ENCODE peak calls at places on chromosomes 16 and 17, in four cellular contexts. One of them, this sample, is unnamed.

GRCh38 chr16:2213817-2214720 is 571 bp downstream of the PGP start:
- DNase-seq in astrocyte of the spinal cord: no peak
- DNase-seq in sigmoid colon: no peak
- DNase-seq in dorsolateral prefrontal cortex: no peak
- DNase-seq in this sample: no peak

GRCh38 chr16:3518983-3519343 is 18.2 kb downstream of the CLUAP1 start:
- DNase-seq in astrocyte of the spinal cord: no peak
- DNase-seq in sigmoid colon: peak
- DNase-seq in dorsolateral prefrontal cortex: no peak
- DNase-seq in this sample: no peak

GRCh38 chr16:64412578-64413280 is 709.1 kb downstream of the CDH11 start:
- DNase-seq in astrocyte of the spinal cord: peak
- DNase-seq in sigmoid colon: no peak
- DNase-seq in dorsolateral prefrontal cortex: peak
- DNase-seq in this sample: peak

GRCh38 chr16:22786691-22787090 is 27.3 kb upstream of the HS3ST2 start:
- DNase-seq in astrocyte of the spinal cord: no peak
- DNase-seq in sigmoid colon: no peak
- DNase-seq in dorsolateral prefrontal cortex: no peak
- DNase-seq in this sample: no peak

GRCh38 chr16:915546-915945 is 55.2 kb downstream of the LMF1 start:
- DNase-seq in astrocyte of the spinal cord: no peak
- DNase-seq in sigmoid colon: no peak
- DNase-seq in dorsolateral prefrontal cortex: no peak
- DNase-seq in this sample: no peak

GRCh38 chr17:65552214-65552613 is 9.2 kb downstream of the AXIN2 start:
- DNase-seq in astrocyte of the spinal cord: no peak
- DNase-seq in sigmoid colon: no peak
- DNase-seq in dorsolateral prefrontal cortex: no peak
- DNase-seq in this sample: peak

GRCh38 chr16:17404903-17405691 is 65.7 kb downstream of the XYLT1 start:
- DNase-seq in astrocyte of the spinal cord: peak
- DNase-seq in sigmoid colon: peak
- DNase-seq in dorsolateral prefrontal cortex: peak
- DNase-seq in this sample: peak

GRCh38 chr16:10362077-10362863 is 23.6 kb upstream of the ATF7IP2 start:
- DNase-seq in astrocyte of the spinal cord: no peak
- DNase-seq in sigmoid colon: no peak
- DNase-seq in dorsolateral prefrontal cortex: no peak
- DNase-seq in this sample: no peak

GRCh38 chr16:53881371-53881770 is 177.4 kb downstream of the FTO start:
- DNase-seq in astrocyte of the spinal cord: peak
- DNase-seq in sigmoid colon: no peak
- DNase-seq in dorsolateral prefrontal cortex: no peak
- DNase-seq in this sample: peak

GRCh38 chr17:41026668-41027471 is at the start of gene KRTAP1-5:
- DNase-seq in astrocyte of the spinal cord: peak
- DNase-seq in sigmoid colon: no peak
- DNase-seq in dorsolateral prefrontal cortex: no peak
- DNase-seq in this sample: peak

GRCh38 chr17:45785373-45786193 is 1.5 kb downstream of the CRHR1 start:
- DNase-seq in astrocyte of the spinal cord: no peak
- DNase-seq in sigmoid colon: no peak
- DNase-seq in dorsolateral prefrontal cortex: no peak
- DNase-seq in this sample: no peak

GRCh38 chr17:45646288-45646988 is 137.7 kb upstream of the CRHR1 start:
- DNase-seq in astrocyte of the spinal cord: no peak
- DNase-seq in sigmoid colon: no peak
- DNase-seq in dorsolateral prefrontal cortex: no peak
- DNase-seq in this sample: no peak

GRCh38 chr17:77240976-77241375 is 100.2 kb downstream of the SEC14L1 start:
- DNase-seq in astrocyte of the spinal cord: no peak
- DNase-seq in sigmoid colon: no peak
- DNase-seq in dorsolateral prefrontal cortex: no peak
- DNase-seq in this sample: no peak

GRCh38 chr17:51820252-51820651 is 338.3 kb downstream of the CA10 start:
- DNase-seq in astrocyte of the spinal cord: no peak
- DNase-seq in sigmoid colon: no peak
- DNase-seq in dorsolateral prefrontal cortex: no peak
- DNase-seq in this sample: no peak

GRCh38 chr16:58511933-58512815 is 3.1 kb upstream of the SETD6 start:
- DNase-seq in astrocyte of the spinal cord: peak
- DNase-seq in sigmoid colon: peak
- DNase-seq in dorsolateral prefrontal cortex: no peak
- DNase-seq in this sample: peak

GRCh38 chr17:3710951-3711383 is 12.7 kb upstream of the HASPIN start:
- DNase-seq in astrocyte of the spinal cord: peak
- DNase-seq in sigmoid colon: no peak
- DNase-seq in dorsolateral prefrontal cortex: no peak
- DNase-seq in this sample: peak

GRCh38 chr17:77254961-77255741 is 114.4 kb downstream of the SEC14L1 start:
- DNase-seq in astrocyte of the spinal cord: peak
- DNase-seq in sigmoid colon: no peak
- DNase-seq in dorsolateral prefrontal cortex: no peak
- DNase-seq in this sample: peak

GRCh38 chr16:4136229-4136813 is 20.1 kb upstream of the ADCY9 start:
- DNase-seq in astrocyte of the spinal cord: no peak
- DNase-seq in sigmoid colon: no peak
- DNase-seq in dorsolateral prefrontal cortex: no peak
- DNase-seq in this sample: no peak

GRCh38 chr17:79741751-79742588 is 11.2 kb downstream of the ENPP7 start:
- DNase-seq in astrocyte of the spinal cord: peak
- DNase-seq in sigmoid colon: peak
- DNase-seq in dorsolateral prefrontal cortex: peak
- DNase-seq in this sample: peak
- TF ChIP-seq CTCF in astrocyte of the spinal cord: peak
- TF ChIP-seq CTCF in sigmoid colon: peak
- TF ChIP-seq CTCF in dorsolateral prefrontal cortex: peak
- TF ChIP-seq CTCF in this sample: peak

GRCh38 chr17:44307387-44308186 is 814 bp upstream of the RUNDC3A start:
- DNase-seq in astrocyte of the spinal cord: no peak
- DNase-seq in sigmoid colon: peak
- DNase-seq in dorsolateral prefrontal cortex: peak
- DNase-seq in this sample: peak
- H3K4me3 ChIP-seq in astrocyte of the spinal cord: no peak
- H3K4me3 ChIP-seq in sigmoid colon: peak
- H3K4me3 ChIP-seq in dorsolateral prefrontal cortex: peak
- H3K4me3 ChIP-seq in this sample: peak

DNA sequence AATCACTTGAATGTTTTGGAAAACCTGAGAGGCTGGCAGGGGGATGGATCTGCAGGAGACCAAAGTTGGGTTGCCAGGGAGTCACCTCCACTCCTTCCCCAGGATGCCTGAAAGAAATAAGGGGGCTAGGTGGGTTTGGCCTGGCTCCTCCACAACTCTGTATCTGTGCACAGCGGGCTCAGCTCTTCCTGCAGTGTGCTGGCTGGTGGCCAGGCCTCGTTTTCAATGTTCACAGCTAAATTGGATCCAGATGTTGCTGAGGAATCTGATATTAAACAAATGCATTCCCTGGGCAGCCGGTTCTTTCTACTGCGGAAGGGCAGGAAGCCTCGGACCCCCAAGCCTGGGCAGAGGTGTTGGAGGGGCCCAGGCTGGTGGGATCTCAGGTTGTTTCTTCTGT is 106.2 kb downstream of the N4BP1 start:
- DNase-seq in astrocyte of the spinal cord: peak
- DNase-seq in sigmoid colon: peak
- DNase-seq in dorsolateral prefrontal cortex: no peak
- DNase-seq in this sample: peak
- TF ChIP-seq CTCF in astrocyte of the spinal cord: no peak
- TF ChIP-seq CTCF in sigmoid colon: no peak
- TF ChIP-seq CTCF in dorsolateral prefrontal cortex: no peak
- TF ChIP-seq CTCF in this sample: no peak

GRCh38 chr16:46775214-46775613 is 27.1 kb upstream of the MYLK3 start:
- DNase-seq in astrocyte of the spinal cord: no peak
- DNase-seq in sigmoid colon: no peak
- DNase-seq in dorsolateral prefrontal cortex: no peak
- DNase-seq in this sample: no peak

GRCh38 chr16:46774743-46775177 is 26.6 kb upstream of the MYLK3 start:
- DNase-seq in astrocyte of the spinal cord: no peak
- DNase-seq in sigmoid colon: no peak
- DNase-seq in dorsolateral prefrontal cortex: no peak
- DNase-seq in this sample: no peak

GRCh38 chr16:46782320-46782719 is 34.2 kb upstream of the MYLK3 start:
- DNase-seq in astrocyte of the spinal cord: no peak
- DNase-seq in sigmoid colon: no peak
- DNase-seq in dorsolateral prefrontal cortex: no peak
- DNase-seq in this sample: no peak

GRCh38 chr16:46772463-46772862 is 24.3 kb upstream of the MYLK3 start:
- DNase-seq in astrocyte of the spinal cord: no peak
- DNase-seq in sigmoid colon: no peak
- DNase-seq in dorsolateral prefrontal cortex: no peak
- DNase-seq in this sample: no peak

GRCh38 chr16:46777804-46778203 is 29.7 kb upstream of the MYLK3 start:
- DNase-seq in astrocyte of the spinal cord: no peak
- DNase-seq in sigmoid colon: no peak
- DNase-seq in dorsolateral prefrontal cortex: no peak
- DNase-seq in this sample: no peak
- H3K4me3 ChIP-seq in astrocyte of the spinal cord: no peak
- H3K4me3 ChIP-seq in sigmoid colon: no peak
- H3K4me3 ChIP-seq in dorsolateral prefrontal cortex: no peak
- H3K4me3 ChIP-seq in this sample: no peak

GRCh38 chr16:19991614-19992013 is 82.1 kb downstream of the GPR139 start:
- DNase-seq in astrocyte of the spinal cord: no peak
- DNase-seq in sigmoid colon: no peak
- DNase-seq in dorsolateral prefrontal cortex: no peak
- DNase-seq in this sample: no peak
- TF ChIP-seq CTCF in astrocyte of the spinal cord: no peak
- TF ChIP-seq CTCF in sigmoid colon: no peak
- TF ChIP-seq CTCF in dorsolateral prefrontal cortex: no peak
- TF ChIP-seq CTCF in this sample: no peak

GRCh38 chr16:31190061-31190460 is 10.1 kb downstream of the FUS start:
- DNase-seq in astrocyte of the spinal cord: no peak
- DNase-seq in sigmoid colon: no peak
- DNase-seq in dorsolateral prefrontal cortex: no peak
- DNase-seq in this sample: no peak
- H3K4me3 ChIP-seq in astrocyte of the spinal cord: no peak
- H3K4me3 ChIP-seq in sigmoid colon: no peak
- H3K4me3 ChIP-seq in dorsolateral prefrontal cortex: no peak
- H3K4me3 ChIP-seq in this sample: no peak

GRCh38 chr16:82585675-82586074 is 41.1 kb upstream of the CDH13 start:
- DNase-seq in astrocyte of the spinal cord: peak
- DNase-seq in sigmoid colon: no peak
- DNase-seq in dorsolateral prefrontal cortex: no peak
- DNase-seq in this sample: no peak

GRCh38 chr16:82584553-82585152 is 42.1 kb upstream of the CDH13 start:
- DNase-seq in astrocyte of the spinal cord: no peak
- DNase-seq in sigmoid colon: no peak
- DNase-seq in dorsolateral prefrontal cortex: peak
- DNase-seq in this sample: no peak

GRCh38 chr16:82583415-82583814 is 43.4 kb upstream of the CDH13 start:
- DNase-seq in astrocyte of the spinal cord: peak
- DNase-seq in sigmoid colon: no peak
- DNase-seq in dorsolateral prefrontal cortex: no peak
- DNase-seq in this sample: peak

GRCh38 chr16:82582971-82583370 is 43.8 kb upstream of the CDH13 start:
- DNase-seq in astrocyte of the spinal cord: no peak
- DNase-seq in sigmoid colon: no peak
- DNase-seq in dorsolateral prefrontal cortex: no peak
- DNase-seq in this sample: no peak

GRCh38 chr16:82580293-82580900 is 46.4 kb upstream of the CDH13 start:
- DNase-seq in astrocyte of the spinal cord: peak
- DNase-seq in sigmoid colon: no peak
- DNase-seq in dorsolateral prefrontal cortex: peak
- DNase-seq in this sample: peak
- TF ChIP-seq CTCF in astrocyte of the spinal cord: no peak
- TF ChIP-seq CTCF in sigmoid colon: no peak
- TF ChIP-seq CTCF in dorsolateral prefrontal cortex: peak
- TF ChIP-seq CTCF in this sample: peak

DNA sequence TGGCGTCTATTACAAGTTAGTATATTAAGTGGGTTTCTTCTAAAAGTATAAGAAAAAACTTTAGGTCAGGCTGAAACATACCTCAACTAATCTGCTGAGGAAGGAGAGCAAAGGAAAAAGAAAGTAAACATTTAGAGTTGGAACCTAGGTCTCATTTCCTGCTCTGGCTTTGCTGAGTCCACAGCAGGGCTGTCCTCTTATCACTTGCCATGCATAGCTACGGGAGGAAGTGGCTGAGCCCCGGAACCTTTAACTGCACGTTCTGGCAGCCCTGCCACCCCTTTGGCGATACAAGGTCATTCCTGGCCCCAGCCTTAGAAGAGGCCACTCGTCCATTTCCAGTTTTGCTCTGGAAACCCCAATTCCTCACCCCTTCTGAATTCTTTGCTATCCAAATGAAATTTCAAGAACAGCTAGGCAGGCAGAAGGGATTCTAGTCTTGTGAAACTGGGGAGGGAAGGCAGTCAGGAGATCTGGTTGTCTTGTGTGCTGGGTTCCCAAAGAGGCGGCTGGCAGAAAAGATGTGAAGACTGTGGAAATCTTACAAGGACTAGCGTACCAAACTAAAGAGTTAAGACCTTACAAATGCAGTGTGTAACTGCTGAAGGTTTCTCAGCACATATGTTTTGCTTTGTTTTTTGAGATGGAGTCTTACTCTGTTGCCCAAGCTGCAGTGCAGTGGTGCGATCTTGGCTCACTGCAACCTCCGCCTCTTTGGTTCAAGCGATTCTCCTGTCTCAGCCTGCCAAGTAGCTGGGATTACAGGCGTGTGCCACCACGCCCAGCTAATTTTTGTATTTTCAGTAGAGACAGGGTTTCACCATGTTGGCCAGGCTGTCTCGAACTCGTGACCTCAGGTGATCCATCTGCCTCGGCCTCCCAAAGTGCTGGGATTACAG is 19.1 kb downstream of the WIPI1 start:
- DNase-seq in astrocyte of the spinal cord: peak
- DNase-seq in sigmoid colon: no peak
- DNase-seq in dorsolateral prefrontal cortex: no peak
- DNase-seq in this sample: no peak
- H3K4me3 ChIP-seq in astrocyte of the spinal cord: no peak
- H3K4me3 ChIP-seq in sigmoid colon: no peak
- H3K4me3 ChIP-seq in dorsolateral prefrontal cortex: no peak
- H3K4me3 ChIP-seq in this sample: no peak

GRCh38 chr17:43085489-43085888 is 39.7 kb downstream of the BRCA1 start:
- DNase-seq in astrocyte of the spinal cord: peak
- DNase-seq in sigmoid colon: no peak
- DNase-seq in dorsolateral prefrontal cortex: no peak
- DNase-seq in this sample: peak
- TF ChIP-seq CTCF in astrocyte of the spinal cord: peak
- TF ChIP-seq CTCF in sigmoid colon: no peak
- TF ChIP-seq CTCF in dorsolateral prefrontal cortex: no peak
- TF ChIP-seq CTCF in this sample: no peak

DNA sequence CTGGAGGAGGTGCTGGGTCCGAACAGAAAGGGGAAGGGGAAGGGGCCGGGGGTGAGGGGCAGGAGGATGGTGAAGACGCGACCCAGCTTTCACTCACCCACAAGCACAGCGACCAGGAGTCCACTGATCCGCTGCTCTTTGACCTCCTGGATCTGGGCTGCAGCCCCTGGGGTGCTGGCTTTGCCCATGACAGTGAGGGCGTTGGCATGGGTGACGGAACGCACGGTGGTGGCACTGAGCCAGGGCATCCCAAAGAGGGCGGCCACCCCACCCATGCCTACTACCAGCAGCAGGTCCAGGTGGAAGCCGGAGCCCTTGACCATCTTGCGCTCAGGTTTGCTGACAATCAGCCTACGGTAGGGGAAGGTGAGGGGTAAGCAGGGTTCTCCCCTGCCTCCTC is 14.9 kb downstream of the SLC4A1 start:
- DNase-seq in astrocyte of the spinal cord: no peak
- DNase-seq in sigmoid colon: no peak
- DNase-seq in dorsolateral prefrontal cortex: no peak
- DNase-seq in this sample: no peak
- H3K4me3 ChIP-seq in astrocyte of the spinal cord: no peak
- H3K4me3 ChIP-seq in sigmoid colon: no peak
- H3K4me3 ChIP-seq in dorsolateral prefrontal cortex: no peak
- H3K4me3 ChIP-seq in this sample: no peak

This sample was measured in foreskin fibroblast.